ENCODE peak calls at places on chromosome 3, in six cellular contexts. G is breast epithelium, I is left ventricle myocardium inferior, O is AG04450, B is GM12878, A is cardiac muscle cell. V is an unnamed sample.

GRCh38 chr3:8970971-8971589 is 7.8 kb upstream of the RAD18 start:
- DNase-seq in A (peak; percentile 62), O (peak; percentile 37), I (no peak), B (no peak), G (peak; percentile 48), V (peak; percentile 48)

GRCh38 chr3:138493804-138494606 is 59.6 kb downstream of the ESYT3 start:
- DNase-seq in G (no peak), I (no peak), O (peak; percentile 27), A (no peak), B (no peak), V (no peak)

GRCh38 chr3:24037971-24038370 is 92.9 kb downstream of the NR1D2 start:
- DNase-seq in I (no peak), B (no peak), A (no peak), O (no peak), G (no peak), V (no peak)

GRCh38 chr3:196486263-196486662 is 17.3 kb downstream of the RNF168 start:
- DNase-seq in A (no peak), G (no peak), I (no peak), O (no peak), B (no peak), V (no peak)

GRCh38 chr3:30007668-30008067 is 598.7 kb upstream of the TGFBR2 start:
- DNase-seq in B (no peak), G (no peak), A (no peak), O (no peak), I (no peak), V (no peak)

GRCh38 chr3:64214002-64214696 is 11.1 kb downstream of the PRICKLE2 start:
- DNase-seq in B (no peak), I (peak; percentile 84), G (peak; percentile 78), A (no peak), O (no peak), V (peak; percentile 95)

GRCh38 chr3:143119974-143120715 is 574 bp downstream of the CHST2 start:
- DNase-seq in B (no peak), A (peak; percentile 64), O (no peak), G (no peak), I (peak; percentile 28), V (no peak)

GRCh38 chr3:176633511-176633910 is 563.8 kb downstream of the TBL1XR1 start:
- DNase-seq in O (no peak), I (no peak), B (no peak), A (peak; percentile 21), G (no peak), V (no peak)

GRCh38 chr3:134446800-134447199 is 39.0 kb downstream of the ANAPC13 start:
- DNase-seq in A (no peak), B (no peak), I (no peak), G (peak; percentile 46), O (no peak), V (no peak)

GRCh38 chr3:9230596-9230995 is 18.9 kb downstream of the SRGAP3 start:
- DNase-seq in I (no peak), O (no peak), B (no peak), A (no peak), G (no peak), V (no peak)

GRCh38 chr3:112546216-112546759 is 15.5 kb downstream of the ATG3 start:
- DNase-seq in I (no peak), O (no peak), B (no peak), A (no peak), G (no peak), V (no peak)

GRCh38 chr3:156303316-156303715 is 182.9 kb downstream of the KCNAB1 start:
- DNase-seq in I (no peak), A (no peak), O (no peak), B (no peak), G (no peak), V (no peak)

GRCh38 chr3:179323197-179323901 is 518 bp downstream of the ZNF639 start:
- DNase-seq in A (peak; percentile 75), G (peak; percentile 45), O (no peak), I (peak; percentile 82), B (no peak), V (no peak)

GRCh38 chr3:15064299-15064834 is 748 bp downstream of the MRPS25 start:
- DNase-seq in G (no peak), A (no peak), I (no peak), B (no peak), O (no peak), V (no peak)

GRCh38 chr3:149393355-149394165 is 16.1 kb upstream of the TM4SF1 start:
- DNase-seq in B (peak; percentile 15), A (peak; percentile 78), I (peak; percentile 68), O (peak; percentile 52), G (peak; percentile 62), V (peak; percentile 65)

GRCh38 chr3:36524560-36524959 is 144.3 kb downstream of the STAC start:
- DNase-seq in A (no peak), B (no peak), I (no peak), G (no peak), O (no peak), V (no peak)

GRCh38 chr3:178350763-178351162 is 185.5 kb upstream of the KCNMB2 start:
- DNase-seq in G (no peak), O (no peak), A (no peak), I (no peak), B (no peak), V (no peak)

GRCh38 chr3:138389841-138390581 is 41.6 kb downstream of the MRAS start:
- DNase-seq in B (no peak), O (peak; percentile 81), G (peak; percentile 78), I (no peak), A (no peak), V (peak; percentile 76)

GRCh38 chr3:52446631-52447511 is 2.0 kb upstream of the SEMA3G start:
- DNase-seq in B (peak; percentile 16), O (no peak), I (peak; percentile 60), A (peak; percentile 80), G (no peak), V (peak; percentile 19)

GRCh38 chr3:32440481-32441350 is 49.1 kb downstream of the CMTM7 start:
- DNase-seq in A (no peak), O (no peak), I (no peak), G (peak; percentile 18), B (no peak), V (no peak)

GRCh38 chr3:194715022-194715800 is 29.5 kb downstream of the FAM43A start:
- DNase-seq in O (no peak), A (no peak), B (no peak), I (no peak), G (peak; percentile 58), V (no peak)

GRCh38 chr3:196287066-196287404 is 491 bp downstream of the PCYT1A start:
- DNase-seq in A (no peak), B (no peak), I (peak; percentile 40), O (no peak), G (no peak), V (no peak)

GRCh38 chr3:15098503-15099363 is at the start of gene RBSN:
- DNase-seq in G (peak; percentile 90), I (peak; percentile 96), O (peak; percentile 83), A (peak; percentile 97), B (peak; percentile 75), V (peak; percentile 82)

GRCh38 chr3:62036726-62037125 is 336.6 kb downstream of the FEZF2 start:
- DNase-seq in I (no peak), O (no peak), B (no peak), G (no peak), A (no peak), V (no peak)

GRCh38 chr3:23435318-23435717 is 232.2 kb downstream of the UBE2E2 start:
- DNase-seq in G (no peak), A (no peak), B (no peak), I (no peak), O (no peak), V (no peak)

GRCh38 chr3:138774529-138775253 is 60.0 kb downstream of the PIK3CB start:
- DNase-seq in I (no peak), G (peak; percentile 45), O (peak; percentile 98), B (no peak), A (peak; percentile 1), V (peak; percentile 100)

GRCh38 chr3:120449701-120450216 is 1.0 kb downstream of the FSTL1 start:
- DNase-seq in B (no peak), I (no peak), A (peak; percentile 37), O (no peak), G (no peak), V (no peak)

GRCh38 chr3:120450914-120451669 is at the start of gene FSTL1:
- DNase-seq in A (peak; percentile 86), B (no peak), G (peak; percentile 45), I (peak; percentile 76), O (no peak), V (no peak)

GRCh38 chr3:120448707-120449650 is 1.8 kb downstream of the FSTL1 start:
- DNase-seq in I (no peak), B (no peak), O (no peak), A (peak; percentile 49), G (no peak), V (peak; percentile 76)

GRCh38 chr3:120451670-120452220 is 953 bp upstream of the FSTL1 start:
- DNase-seq in O (no peak), I (no peak), B (no peak), G (no peak), A (peak; percentile 21), V (no peak)

GRCh38 chr3:120450261-120450913 is 405 bp downstream of the FSTL1 start:
- DNase-seq in B (no peak), G (no peak), I (peak; percentile 41), O (no peak), A (peak; percentile 63), V (no peak)
- H3K4me3 ChIP-seq in B (peak overlapping the region; percentile 47), G (peak overlapping the region; percentile 86), I (peak overlapping the region; percentile 86), O (peak overlapping the region; percentile 84), A (peak overlapping the region; percentile 98), V (peak overlapping the region; percentile 97)

DNA sequence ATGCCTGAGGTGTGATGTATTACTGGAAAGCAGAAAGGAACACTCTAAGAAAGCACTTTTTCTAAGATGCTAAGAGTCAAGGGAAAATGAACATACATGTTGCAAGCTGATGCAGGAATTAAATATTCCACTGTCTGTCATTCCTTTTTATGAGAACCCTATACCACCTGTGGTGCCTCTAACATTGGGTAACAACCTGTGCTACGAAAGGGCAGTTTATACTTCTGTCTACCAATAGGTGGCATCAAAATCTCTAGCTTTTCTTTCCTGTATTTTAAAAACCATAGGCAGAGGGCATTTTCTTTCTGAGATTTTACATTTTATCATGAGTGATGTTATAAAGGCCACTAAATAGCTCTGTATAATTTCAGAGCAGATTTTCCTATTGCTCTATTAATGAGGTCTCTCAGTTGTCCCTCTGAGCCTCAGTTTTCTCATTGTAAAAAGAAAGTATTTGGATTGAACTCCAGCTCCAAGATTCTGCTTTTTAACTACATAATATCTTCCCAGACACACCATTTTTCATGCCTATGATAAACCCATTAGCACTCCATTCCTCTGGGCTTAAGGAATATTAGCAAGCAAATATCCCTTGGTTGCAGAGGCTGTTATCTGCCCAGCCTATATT is 3.5 kb upstream of the CPNE4 start:
- DNase-seq in A (peak; percentile 27), B (no peak), O (no peak), G (no peak), I (no peak), V (no peak)
- TF ChIP-seq CTCF in A (peak; percentile 75), B (peak; percentile 48), O (peak; percentile 81), G (no peak), I (peak; percentile 62), V (peak; percentile 64)

DNA sequence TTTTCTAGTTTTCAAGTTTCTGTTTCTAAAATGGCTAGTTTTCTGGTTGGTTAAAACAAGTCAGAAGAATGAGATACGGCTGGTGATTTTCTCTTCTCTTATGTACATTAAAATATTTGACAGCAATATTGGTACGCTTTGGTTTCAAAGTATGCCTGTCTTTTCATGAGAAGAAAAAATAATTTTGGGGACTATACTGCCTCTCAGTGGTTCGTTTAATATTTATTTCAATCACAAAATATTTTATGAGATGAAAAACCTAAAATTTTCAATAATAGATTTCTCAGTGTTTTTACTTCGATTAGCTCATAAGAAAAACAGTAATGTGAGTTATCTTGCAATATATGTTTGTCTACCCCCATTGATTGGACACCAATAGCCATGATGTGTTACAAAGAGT is 72.8 kb upstream of the AADACL2 start:
- DNase-seq in G (no peak), O (no peak), I (no peak), B (no peak), A (no peak), V (no peak)
- H3K4me3 ChIP-seq in G (no peak overlapping the region), O (no peak overlapping the region), I (no peak overlapping the region), B (no peak overlapping the region), A (no peak overlapping the region), V (no peak overlapping the region)

GRCh38 chr3:10982782-10983181 is 9.8 kb upstream of the SLC6A1 start:
- DNase-seq in O (no peak), B (no peak), A (no peak), G (no peak), I (no peak), V (no peak)
- TF ChIP-seq CTCF in O (no peak), B (no peak), A (no peak), G (no peak), I (no peak), V (no peak)